ENCODE peak calls at places on chromosomes 6 and 20, in seven cellular contexts. One of them, this sample, is unnamed.

GRCh38 chr6:158999154-158999668 is 791 bp downstream of the RSPH3 start:
- DNase-seq in H1: no peak
- DNase-seq in mesenchymal stem cell: no peak
- DNase-seq in trophoblast cell: no peak
- DNase-seq in IMR-90: peak
- DNase-seq in H9: no peak
- DNase-seq in neuronal stem cell: no peak
- DNase-seq in this sample: no peak

GRCh38 chr6:157030756-157031155 is 253.6 kb downstream of the ARID1B start:
- DNase-seq in H9: no peak
- DNase-seq in mesenchymal stem cell: no peak
- DNase-seq in trophoblast cell: no peak
- DNase-seq in neuronal stem cell: no peak
- DNase-seq in H1: no peak
- DNase-seq in IMR-90: no peak
- DNase-seq in this sample: no peak

GRCh38 chr6:152135755-152136448 is 328.4 kb downstream of the ESR1 start:
- DNase-seq in H1: no peak
- DNase-seq in neuronal stem cell: no peak
- DNase-seq in trophoblast cell: no peak
- DNase-seq in mesenchymal stem cell: peak
- DNase-seq in H9: no peak
- DNase-seq in IMR-90: no peak
- DNase-seq in this sample: no peak

GRCh38 chr6:37617073-37617472 is 80.6 kb downstream of the MDGA1 start:
- DNase-seq in H9: no peak
- DNase-seq in mesenchymal stem cell: no peak
- DNase-seq in trophoblast cell: no peak
- DNase-seq in H1: no peak
- DNase-seq in neuronal stem cell: no peak
- DNase-seq in IMR-90: no peak
- DNase-seq in this sample: no peak

GRCh38 chr6:27669278-27669797 is 196.4 kb upstream of the ZNF184 start:
- DNase-seq in mesenchymal stem cell: peak
- DNase-seq in H1: no peak
- DNase-seq in neuronal stem cell: no peak
- DNase-seq in H9: no peak
- DNase-seq in IMR-90: no peak
- DNase-seq in trophoblast cell: no peak
- DNase-seq in this sample: no peak

GRCh38 chr6:158564243-158565121 is 4.6 kb downstream of the TMEM181 start:
- DNase-seq in H1: no peak
- DNase-seq in IMR-90: no peak
- DNase-seq in mesenchymal stem cell: no peak
- DNase-seq in neuronal stem cell: no peak
- DNase-seq in trophoblast cell: no peak
- DNase-seq in H9: no peak
- DNase-seq in this sample: no peak

GRCh38 chr20:14696937-14697336 is 359.5 kb upstream of the FLRT3 start:
- DNase-seq in H1: no peak
- DNase-seq in neuronal stem cell: no peak
- DNase-seq in trophoblast cell: no peak
- DNase-seq in mesenchymal stem cell: no peak
- DNase-seq in IMR-90: no peak
- DNase-seq in H9: no peak
- DNase-seq in this sample: no peak

GRCh38 chr6:30397697-30398096 is 52.7 kb downstream of the RPP21 start:
- DNase-seq in mesenchymal stem cell: no peak
- DNase-seq in trophoblast cell: no peak
- DNase-seq in neuronal stem cell: no peak
- DNase-seq in IMR-90: no peak
- DNase-seq in H1: no peak
- DNase-seq in H9: peak
- DNase-seq in this sample: peak

GRCh38 chr6:81561071-81561564 is 191.4 kb downstream of the TENT5A start:
- DNase-seq in mesenchymal stem cell: no peak
- DNase-seq in neuronal stem cell: peak
- DNase-seq in IMR-90: peak
- DNase-seq in H1: no peak
- DNase-seq in H9: no peak
- DNase-seq in trophoblast cell: no peak
- DNase-seq in this sample: peak

GRCh38 chr6:139468178-139468577 is 93.7 kb upstream of the CITED2 start:
- DNase-seq in H9: no peak
- DNase-seq in mesenchymal stem cell: no peak
- DNase-seq in H1: no peak
- DNase-seq in trophoblast cell: no peak
- DNase-seq in IMR-90: no peak
- DNase-seq in neuronal stem cell: no peak
- DNase-seq in this sample: no peak

GRCh38 chr20:51456511-51457280 is 85.8 kb downstream of the NFATC2 start:
- DNase-seq in neuronal stem cell: no peak
- DNase-seq in trophoblast cell: peak
- DNase-seq in IMR-90: peak
- DNase-seq in H9: peak
- DNase-seq in H1: no peak
- DNase-seq in mesenchymal stem cell: peak
- DNase-seq in this sample: peak

GRCh38 chr6:42268835-42269204 is 51.2 kb upstream of the MRPS10 start:
- DNase-seq in mesenchymal stem cell: no peak
- DNase-seq in IMR-90: no peak
- DNase-seq in H9: no peak
- DNase-seq in H1: no peak
- DNase-seq in trophoblast cell: no peak
- DNase-seq in neuronal stem cell: no peak
- DNase-seq in this sample: no peak

GRCh38 chr6:79868098-79868722 is 79.1 kb downstream of the ELOVL4 start:
- DNase-seq in neuronal stem cell: peak
- DNase-seq in IMR-90: peak
- DNase-seq in trophoblast cell: peak
- DNase-seq in H9: peak
- DNase-seq in H1: no peak
- DNase-seq in mesenchymal stem cell: peak
- DNase-seq in this sample: peak

GRCh38 chr6:16163535-16164300 is 34.8 kb downstream of the MYLIP start:
- DNase-seq in trophoblast cell: no peak
- DNase-seq in mesenchymal stem cell: peak
- DNase-seq in IMR-90: no peak
- DNase-seq in H1: no peak
- DNase-seq in H9: no peak
- DNase-seq in neuronal stem cell: no peak
- DNase-seq in this sample: peak

GRCh38 chr6:131694832-131695426 is 6.3 kb downstream of the OR2A4 start:
- DNase-seq in neuronal stem cell: peak
- DNase-seq in H9: peak
- DNase-seq in mesenchymal stem cell: peak
- DNase-seq in trophoblast cell: peak
- DNase-seq in IMR-90: peak
- DNase-seq in H1: peak
- DNase-seq in this sample: peak

GRCh38 chr6:69907981-69908498 is 41.7 kb downstream of the COL19A1 start:
- DNase-seq in H9: no peak
- DNase-seq in H1: no peak
- DNase-seq in trophoblast cell: no peak
- DNase-seq in IMR-90: peak
- DNase-seq in mesenchymal stem cell: peak
- DNase-seq in neuronal stem cell: no peak
- DNase-seq in this sample: no peak

GRCh38 chr6:105981002-105981887 is 104.9 kb upstream of the PRDM1 start:
- DNase-seq in IMR-90: no peak
- DNase-seq in mesenchymal stem cell: peak
- DNase-seq in neuronal stem cell: no peak
- DNase-seq in trophoblast cell: no peak
- DNase-seq in H9: peak
- DNase-seq in H1: no peak
- DNase-seq in this sample: peak

GRCh38 chr20:3209946-3210317 is 634 bp downstream of the ITPA start:
- DNase-seq in neuronal stem cell: no peak
- DNase-seq in IMR-90: peak
- DNase-seq in H9: no peak
- DNase-seq in H1: no peak
- DNase-seq in mesenchymal stem cell: peak
- DNase-seq in trophoblast cell: no peak
- DNase-seq in this sample: no peak

GRCh38 chr20:3218307-3218988 is 9.2 kb downstream of the ITPA start:
- DNase-seq in mesenchymal stem cell: peak
- DNase-seq in H9: peak
- DNase-seq in H1: no peak
- DNase-seq in IMR-90: no peak
- DNase-seq in neuronal stem cell: peak
- DNase-seq in trophoblast cell: peak
- DNase-seq in this sample: peak

GRCh38 chr20:3209023-3209945 is at the start of gene ITPA:
- DNase-seq in IMR-90: peak
- DNase-seq in neuronal stem cell: peak
- DNase-seq in H9: peak
- DNase-seq in H1: no peak
- DNase-seq in trophoblast cell: peak
- DNase-seq in mesenchymal stem cell: peak
- DNase-seq in this sample: peak

GRCh38 chr20:3210346-3210745 is 1.0 kb downstream of the ITPA start:
- DNase-seq in neuronal stem cell: no peak
- DNase-seq in mesenchymal stem cell: no peak
- DNase-seq in H1: no peak
- DNase-seq in trophoblast cell: no peak
- DNase-seq in H9: no peak
- DNase-seq in IMR-90: no peak
- DNase-seq in this sample: no peak

DNA sequence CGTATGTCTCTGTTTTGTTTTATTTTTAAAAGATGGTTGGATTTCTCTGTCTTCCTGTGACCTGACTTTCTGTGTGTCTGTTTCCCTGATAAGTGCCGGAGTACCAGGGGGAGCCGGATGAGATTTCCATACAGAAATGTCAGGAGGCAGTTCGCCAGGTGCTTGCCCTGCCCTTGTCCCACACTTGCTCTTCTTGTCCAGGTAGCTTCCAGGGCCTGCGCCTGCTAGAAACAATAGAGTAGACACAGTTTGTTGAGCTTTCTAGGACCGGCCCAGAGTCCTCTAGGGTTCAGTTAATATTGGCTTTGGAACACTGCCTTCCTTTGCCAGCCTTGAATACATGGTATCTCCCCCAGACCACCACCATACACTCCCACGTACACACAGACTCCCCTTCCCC is 3.9 kb downstream of the ITPA start:
- DNase-seq in IMR-90: no peak
- DNase-seq in mesenchymal stem cell: no peak
- DNase-seq in trophoblast cell: no peak
- DNase-seq in neuronal stem cell: no peak
- DNase-seq in H9: no peak
- DNase-seq in H1: no peak
- DNase-seq in this sample: no peak
- H3K4ac ChIP-seq in IMR-90: no peak
- H3K4ac ChIP-seq in mesenchymal stem cell: no peak
- H3K4ac ChIP-seq in trophoblast cell: no peak
- H3K4ac ChIP-seq in neuronal stem cell: no peak
- H3K4ac ChIP-seq in H9: no peak
- H3K4ac ChIP-seq in H1: no peak
- H3K4ac ChIP-seq in this sample: no peak

GRCh38 chr6:45487645-45488044 is 109.9 kb upstream of the SUPT3H start:
- DNase-seq in mesenchymal stem cell: no peak
- DNase-seq in H9: no peak
- DNase-seq in trophoblast cell: no peak
- DNase-seq in IMR-90: no peak
- DNase-seq in neuronal stem cell: no peak
- DNase-seq in H1: no peak
- DNase-seq in this sample: no peak

GRCh38 chr6:45488269-45488668 is 110.5 kb upstream of the SUPT3H start:
- DNase-seq in IMR-90: no peak
- DNase-seq in trophoblast cell: no peak
- DNase-seq in neuronal stem cell: no peak
- DNase-seq in H1: no peak
- DNase-seq in mesenchymal stem cell: no peak
- DNase-seq in H9: no peak
- DNase-seq in this sample: no peak

GRCh38 chr6:45491048-45491447 is 113.3 kb upstream of the SUPT3H start:
- DNase-seq in trophoblast cell: no peak
- DNase-seq in H1: no peak
- DNase-seq in mesenchymal stem cell: no peak
- DNase-seq in neuronal stem cell: no peak
- DNase-seq in H9: no peak
- DNase-seq in IMR-90: peak
- DNase-seq in this sample: no peak

GRCh38 chr6:45486739-45487138 is 109.0 kb upstream of the SUPT3H start:
- DNase-seq in H1: no peak
- DNase-seq in H9: no peak
- DNase-seq in mesenchymal stem cell: no peak
- DNase-seq in trophoblast cell: no peak
- DNase-seq in neuronal stem cell: no peak
- DNase-seq in IMR-90: no peak
- DNase-seq in this sample: no peak

DNA sequence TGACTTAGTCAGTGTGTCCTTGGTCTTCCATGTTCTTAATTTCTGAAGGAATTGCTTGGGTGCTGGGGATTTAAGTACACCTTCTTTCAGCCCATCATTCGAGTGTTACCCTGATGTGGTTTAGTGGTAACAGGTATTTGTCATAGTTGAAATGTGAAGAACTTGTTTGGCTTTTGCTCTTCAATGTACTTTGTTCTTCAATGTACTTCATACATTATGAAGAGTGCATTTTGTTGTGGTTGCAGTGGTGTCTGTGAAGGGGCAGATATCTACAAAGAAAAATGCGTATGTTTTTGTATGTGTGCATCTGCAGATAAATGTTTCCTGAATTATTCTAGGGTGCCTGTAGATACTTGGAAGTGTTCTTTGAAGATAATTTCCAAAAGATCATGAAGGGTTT is 111.2 kb upstream of the SUPT3H start:
- DNase-seq in IMR-90: no peak
- DNase-seq in neuronal stem cell: no peak
- DNase-seq in trophoblast cell: no peak
- DNase-seq in H9: no peak
- DNase-seq in mesenchymal stem cell: no peak
- DNase-seq in H1: no peak
- DNase-seq in this sample: no peak
- H3K4ac ChIP-seq in IMR-90: no peak
- H3K4ac ChIP-seq in neuronal stem cell: no peak
- H3K4ac ChIP-seq in trophoblast cell: no peak
- H3K4ac ChIP-seq in H9: no peak
- H3K4ac ChIP-seq in mesenchymal stem cell: no peak
- H3K4ac ChIP-seq in H1: no peak
- H3K4ac ChIP-seq in this sample: no peak

DNA sequence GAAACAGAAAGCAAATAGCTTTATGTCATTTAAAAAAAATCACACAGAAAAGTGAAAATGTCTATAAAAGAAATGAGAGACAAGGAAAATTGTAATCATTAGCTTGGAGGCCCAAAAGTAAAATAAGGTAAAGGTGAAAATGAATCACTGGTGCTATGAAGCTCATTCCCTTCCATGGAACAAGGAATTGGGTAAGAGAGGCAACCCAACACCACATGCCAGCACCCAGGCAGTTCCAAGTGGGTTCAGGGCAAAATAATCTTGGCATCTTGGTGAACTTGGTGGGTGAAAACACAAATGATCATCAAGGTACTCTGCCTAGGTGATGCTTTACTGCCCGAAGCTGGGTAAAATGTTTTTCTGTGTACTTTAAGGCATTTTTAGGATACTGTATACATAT is 16.7 kb downstream of the CST4 start:
- DNase-seq in trophoblast cell: no peak
- DNase-seq in neuronal stem cell: no peak
- DNase-seq in mesenchymal stem cell: no peak
- DNase-seq in H9: no peak
- DNase-seq in H1: no peak
- DNase-seq in IMR-90: no peak
- DNase-seq in this sample: no peak
- H3K4ac ChIP-seq in trophoblast cell: no peak
- H3K4ac ChIP-seq in neuronal stem cell: no peak
- H3K4ac ChIP-seq in mesenchymal stem cell: no peak
- H3K4ac ChIP-seq in H9: no peak
- H3K4ac ChIP-seq in H1: no peak
- H3K4ac ChIP-seq in IMR-90: no peak
- H3K4ac ChIP-seq in this sample: no peak

GRCh38 chr6:137165375-137166246 is 7.8 kb downstream of the IL22RA2 start:
- DNase-seq in IMR-90: no peak
- DNase-seq in H9: no peak
- DNase-seq in neuronal stem cell: no peak
- DNase-seq in trophoblast cell: peak
- DNase-seq in mesenchymal stem cell: no peak
- DNase-seq in H1: no peak
- DNase-seq in this sample: no peak
- H3K4ac ChIP-seq in IMR-90: no peak
- H3K4ac ChIP-seq in H9: no peak
- H3K4ac ChIP-seq in neuronal stem cell: no peak
- H3K4ac ChIP-seq in trophoblast cell: no peak
- H3K4ac ChIP-seq in mesenchymal stem cell: no peak
- H3K4ac ChIP-seq in H1: no peak
- H3K4ac ChIP-seq in this sample: no peak

This sample was measured in mesendoderm.